ENCODE peak calls at places on chromosomes 6 and 20, in seven cellular contexts. O is CD8-positive, alpha-beta T cell; E is transverse colon; W is K562; B is left ventricle myocardium inferior; A is body of pancreas; P is IMR-90. X is an unnamed sample. For H3K36me3, the result is how much of the 10 kb centered on the place peaks cover.

GRCh38 chr20:57655812-57656161 is 35.6 kb upstream of the ZBP1 start:
- DNase-seq in O (peak), P (no peak), E (no peak), A (no peak), B (no peak), W (peak), X (no peak)

GRCh38 chr20:51230727-51231126 is 207.8 kb upstream of the KCNG1 start:
- DNase-seq in W (no peak), A (no peak), O (no peak), P (no peak), B (no peak), E (no peak), X (no peak)

GRCh38 chr20:52924411-52925271 is 47.5 kb upstream of the TSHZ2 start:
- DNase-seq in P (no peak), A (no peak), B (no peak), O (no peak), E (no peak), W (no peak), X (no peak)

GRCh38 chr6:30810813-30811329 is 66.5 kb upstream of the IER3 start:
- DNase-seq in P (no peak), A (no peak), O (no peak), B (no peak), E (peak), W (no peak), X (peak)

GRCh38 chr6:111849298-111849697 is 24.0 kb downstream of the FYN start:
- DNase-seq in A (no peak), W (no peak), E (no peak), B (no peak), P (no peak), O (no peak), X (no peak)

GRCh38 chr6:19812512-19813119 is 24.6 kb upstream of the ID4 start:
- DNase-seq in E (no peak), W (peak), P (peak), A (peak), B (no peak), O (no peak), X (no peak)

GRCh38 chr6:3281669-3282460 is 23.1 kb downstream of the PSMG4 start:
- DNase-seq in A (no peak), E (peak), W (no peak), P (peak), B (no peak), O (no peak), X (no peak)

GRCh38 chr6:149094156-149094555 is 223.4 kb upstream of the TAB2 start:
- DNase-seq in E (no peak), W (no peak), P (peak), B (no peak), O (no peak), A (no peak), X (no peak)

GRCh38 chr20:58691773-58692578 is 624 bp upstream of the NPEPL1 start:
- DNase-seq in P (no peak), O (peak), E (peak), W (no peak), A (peak), B (peak), X (no peak)

GRCh38 chr6:153618371-153619328 is 420.4 kb upstream of the OPRM1 start:
- DNase-seq in E (no peak), A (no peak), O (no peak), B (no peak), P (no peak), W (no peak), X (peak)

GRCh38 chr6:3749991-3750323 is 1.6 kb downstream of the PXDC1 start:
- DNase-seq in A (peak), O (no peak), B (peak), E (peak), W (peak), P (peak), X (no peak)

GRCh38 chr6:82144852-82145332 is 102.7 kb downstream of the IBTK start:
- DNase-seq in A (peak), E (peak), W (no peak), P (peak), O (no peak), B (peak), X (no peak)

GRCh38 chr6:72894091-72894490 is 272.2 kb downstream of the KCNQ5 start:
- DNase-seq in P (no peak), O (no peak), B (no peak), W (no peak), E (no peak), A (no peak), X (no peak)

GRCh38 chr6:156943167-156943566 is 166.0 kb downstream of the ARID1B start:
- DNase-seq in B (no peak), W (no peak), O (no peak), A (no peak), P (no peak), E (no peak), X (no peak)

GRCh38 chr20:21901470-21902275 is 196.2 kb downstream of the PAX1 start:
- DNase-seq in O (no peak), P (no peak), B (peak), A (peak), W (no peak), E (peak), X (no peak)

GRCh38 chr6:113414511-113414910 is 442.6 kb upstream of the MARCKS start:
- DNase-seq in A (peak), B (no peak), P (peak), W (no peak), E (peak), O (no peak), X (no peak)

GRCh38 chr20:1374246-1374645 is 18.6 kb downstream of the FKBP1A start:
- DNase-seq in O (no peak), P (no peak), B (no peak), E (no peak), W (no peak), A (no peak), X (no peak)
- TF ChIP-seq CTCF in O (no peak), P (no peak), B (peak), E (no peak), W (no peak), A (no peak), X (no peak)

GRCh38 chr20:41002842-41003142 is 25.8 kb upstream of the TOP1 start:
- DNase-seq in W (no peak), P (no peak), A (no peak), O (no peak), B (no peak), E (no peak), X (no peak)
- H3K4me3 ChIP-seq in W (no peak), P (no peak), A (no peak), O (no peak), B (no peak), E (no peak), X (no peak)

GRCh38 chr20:35279533-35280174 is 1.7 kb upstream of the MMP24OS start:
- DNase-seq in W (no peak), P (no peak), A (no peak), O (no peak), E (no peak), B (no peak), X (no peak)
- H3K36me3 ChIP-seq in W (half or more), P (under half), A (under half), O (under half), E (under half), B (under half), X (under half)

GRCh38 chr20:35618372-35619131 is 2.9 kb downstream of the SPAG4 start:
- DNase-seq in A (peak), O (peak), W (no peak), B (no peak), P (peak), E (no peak), X (no peak)

GRCh38 chr20:35618032-35618371 is 2.4 kb downstream of the SPAG4 start:
- DNase-seq in A (no peak), O (no peak), E (no peak), W (no peak), P (no peak), B (no peak), X (no peak)

GRCh38 chr20:35615667-35616464 is at the start of gene SPAG4:
- DNase-seq in E (peak), B (peak), A (peak), P (peak), O (peak), W (peak), X (peak)

GRCh38 chr20:35616465-35617396 is 1.1 kb downstream of the SPAG4 start:
- DNase-seq in P (peak), W (peak), B (peak), O (no peak), E (peak), A (peak), X (peak)

DNA sequence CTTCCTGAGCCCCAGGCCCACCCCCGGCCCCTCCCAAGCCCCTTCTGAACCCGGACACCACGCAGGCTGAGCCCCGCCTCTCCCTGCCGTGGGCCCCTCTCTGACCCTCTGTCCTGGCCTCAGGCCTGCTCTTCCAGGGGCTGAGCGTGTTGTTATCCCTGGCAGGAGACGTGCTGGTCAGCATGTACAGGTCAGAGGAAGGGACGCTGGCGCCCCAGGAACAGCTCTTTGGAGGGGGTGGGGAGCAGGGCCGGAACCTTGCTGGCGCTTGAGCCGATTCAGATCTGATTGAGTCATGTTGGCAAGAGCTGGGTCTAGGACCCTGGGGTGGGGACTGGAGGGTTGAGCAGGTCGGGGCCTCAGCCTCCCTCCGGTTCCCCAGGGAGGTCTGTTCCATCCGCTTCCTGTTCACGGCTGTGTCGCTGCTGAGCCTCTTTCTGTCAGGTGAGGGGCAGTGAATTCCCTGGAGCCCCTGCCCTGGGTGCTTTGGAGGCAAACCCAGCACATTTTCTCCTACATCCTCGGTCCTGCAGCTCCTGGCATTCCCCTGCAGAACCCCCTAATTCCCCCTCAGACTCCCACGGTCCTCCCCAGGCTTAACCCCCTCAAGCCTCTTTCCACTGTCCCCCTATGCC is 1.9 kb downstream of the SPAG4 start:
- DNase-seq in A (peak), E (peak), B (peak), O (peak), W (peak), P (peak), X (peak)
- TF ChIP-seq CTCF in A (peak), E (peak), B (peak), O (no peak), W (peak), P (peak), X (peak)

DNA sequence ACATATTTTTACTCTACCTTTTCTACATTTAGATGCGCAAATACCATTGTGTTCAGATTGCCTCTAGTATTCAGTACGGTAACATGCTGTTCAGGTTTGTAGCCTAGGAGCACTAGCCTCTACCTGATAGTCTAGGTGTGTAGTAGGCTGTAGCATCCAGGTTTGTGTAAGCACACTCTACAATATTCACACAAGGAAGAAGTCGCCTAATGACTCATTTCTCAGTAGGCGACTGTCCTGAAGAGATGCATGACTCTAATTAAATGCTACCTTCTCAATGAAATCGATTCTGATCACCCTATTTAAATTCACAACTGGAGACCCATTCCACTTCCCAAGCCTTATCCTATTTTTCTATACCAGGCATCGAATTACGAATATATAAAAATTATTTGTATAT is 1.3 kb downstream of the MCUR1 start:
- DNase-seq in A (no peak), E (no peak), W (no peak), B (no peak), O (no peak), P (no peak), X (no peak)
- H3K4me3 ChIP-seq in A (no peak), E (peak), W (peak), B (peak), O (no peak), P (no peak), X (peak)

GRCh38 chr6:107803957-107804356 is 20.2 kb downstream of the SCML4 start:
- DNase-seq in A (no peak), P (no peak), O (no peak), W (no peak), B (no peak), E (no peak), X (no peak)
- H3K36me3 ChIP-seq in A (under half), P (under half), O (under half), W (under half), B (under half), E (under half), X (under half)

GRCh38 chr6:96926425-96926824 is 1.9 kb downstream of the KLHL32 start:
- DNase-seq in O (no peak), A (no peak), E (no peak), W (peak), P (no peak), B (no peak), X (no peak)

GRCh38 chr6:96925290-96925687 is 761 bp downstream of the KLHL32 start:
- DNase-seq in A (no peak), B (no peak), O (no peak), P (no peak), W (no peak), E (no peak), X (no peak)

GRCh38 chr6:96927660-96928059 is 3.1 kb downstream of the KLHL32 start:
- DNase-seq in A (no peak), P (no peak), O (no peak), W (no peak), B (no peak), E (no peak), X (no peak)

GRCh38 chr6:96923400-96923799 is 1.1 kb upstream of the KLHL32 start:
- DNase-seq in A (no peak), P (no peak), W (no peak), O (no peak), B (no peak), E (no peak), X (no peak)

GRCh38 chr6:96923871-96924493 is 546 bp upstream of the KLHL32 start:
- DNase-seq in A (no peak), B (no peak), E (no peak), P (no peak), O (no peak), W (no peak), X (no peak)
- TF ChIP-seq CTCF in A (no peak), B (no peak), E (no peak), P (no peak), O (no peak), W (no peak), X (no peak)

DNA sequence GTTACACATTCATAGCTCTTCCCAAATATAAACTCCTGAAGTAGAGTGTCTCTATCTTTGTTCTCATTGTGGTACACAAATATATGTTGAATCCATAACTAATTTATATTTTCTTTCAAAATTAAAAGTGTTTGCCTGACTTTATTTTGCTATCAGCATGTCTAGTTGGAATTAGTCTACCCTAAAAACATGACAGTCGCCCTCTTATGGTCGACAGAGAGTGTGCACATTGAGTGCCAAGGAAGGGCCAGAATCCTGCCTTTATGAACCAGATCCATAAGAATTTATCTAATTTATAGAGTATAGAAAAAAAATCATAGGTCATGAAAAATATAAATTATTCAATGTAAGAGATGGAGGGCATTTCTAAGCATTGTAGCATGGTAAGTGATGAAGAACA is 12.3 kb upstream of the DEFB112 start:
- DNase-seq in B (no peak), O (no peak), P (peak), W (peak), E (no peak), A (no peak), X (no peak)
- H3K4me3 ChIP-seq in B (no peak), O (no peak), P (no peak), W (no peak), E (no peak), A (no peak), X (no peak)